ENCODE peak calls at places on chromosome 11, in nine cellular contexts. S is psoas muscle, B is prostate gland, R is GM23338, J is cardiac muscle cell, G is PC-3, Z is left ventricle myocardium inferior, C is hepatocyte, I is iPS DF 6.9. D is an unnamed sample. For H3K4me1, the result is how much of the 10 kb centered on the place peaks cover.

GRCh38 chr11:89168396-89168795 is 9.3 kb upstream of the TYR start:
- DNase-seq in S (no peak), B (no peak), R (no peak), J (peak), G (no peak), Z (no peak), C (no peak), I (no peak), D (no peak)

GRCh38 chr11:19200410-19201201 is 1.2 kb downstream of the CSRP3 start:
- DNase-seq in S (peak), B (no peak), R (no peak), J (peak), G (peak), Z (no peak), C (no peak), I (no peak), D (no peak)

GRCh38 chr11:90851196-90851595 is 628.3 kb upstream of the CHORDC1 start:
- DNase-seq in S (no peak), B (no peak), R (no peak), J (no peak), G (no peak), Z (no peak), C (no peak), I (no peak), D (no peak)

GRCh38 chr11:11841121-11841604 is 609 bp upstream of the USP47 start:
- DNase-seq in S (peak), B (peak), R (peak), J (no peak), G (peak), Z (peak), C (peak), I (no peak), D (no peak)

GRCh38 chr11:63491614-63492372 is 826 bp upstream of the PLAAT5 start:
- DNase-seq in S (no peak), B (no peak), R (peak), J (peak), G (no peak), Z (no peak), C (peak), I (no peak), D (no peak)

GRCh38 chr11:78646564-78647185 is 72.0 kb upstream of the NARS2 start:
- DNase-seq in S (peak), B (peak), R (peak), J (peak), G (peak), Z (no peak), C (peak), I (peak), D (no peak)

GRCh38 chr11:6319879-6320410 is 356 bp downstream of the CAVIN3 start:
- DNase-seq in S (peak), B (peak), R (peak), J (peak), G (no peak), Z (peak), C (peak), I (no peak), D (peak)

GRCh38 chr11:121936375-121936774 is 179.6 kb downstream of the BLID start:
- DNase-seq in S (no peak), B (no peak), R (no peak), J (no peak), G (peak), Z (no peak), C (peak), I (no peak), D (no peak)

GRCh38 chr11:2166091-2166851 is 5.3 kb upstream of the INS start:
- DNase-seq in S (no peak), B (no peak), R (peak), J (peak), G (peak), Z (no peak), C (peak), I (no peak), D (peak)

GRCh38 chr11:15638386-15638787 is 523.7 kb downstream of the INSC start:
- DNase-seq in S (no peak), B (no peak), R (no peak), J (no peak), G (no peak), Z (no peak), C (no peak), I (no peak), D (no peak)

GRCh38 chr11:33317662-33318061 is 60.5 kb downstream of the HIPK3 start:
- DNase-seq in S (no peak), B (no peak), R (no peak), J (no peak), G (peak), Z (no peak), C (no peak), I (no peak), D (no peak)

GRCh38 chr11:126319374-126319740 is 15.5 kb downstream of the DCPS start:
- DNase-seq in S (no peak), B (no peak), R (no peak), J (no peak), G (no peak), Z (no peak), C (no peak), I (no peak), D (no peak)

GRCh38 chr11:1923201-1923956 is 3.9 kb downstream of the TNNT3 start:
- DNase-seq in S (no peak), B (no peak), R (no peak), J (no peak), G (no peak), Z (no peak), C (no peak), I (no peak), D (no peak)

GRCh38 chr11:113104390-113105251 is 143.4 kb downstream of the NCAM1 start:
- DNase-seq in S (no peak), B (no peak), R (no peak), J (no peak), G (no peak), Z (no peak), C (no peak), I (no peak), D (no peak)

GRCh38 chr11:109641549-109641948 is 219.6 kb downstream of the C11orf87 start:
- DNase-seq in S (no peak), B (no peak), R (peak), J (peak), G (peak), Z (no peak), C (peak), I (peak), D (no peak)

GRCh38 chr11:73330569-73331093 is 22.6 kb downstream of the ARHGEF17 start:
- DNase-seq in S (no peak), B (no peak), R (peak), J (peak), G (peak), Z (no peak), C (peak), I (no peak), D (no peak)

GRCh38 chr11:106989056-106989455 is 29.2 kb downstream of the GUCY1A2 start:
- DNase-seq in S (no peak), B (no peak), R (no peak), J (peak), G (peak), Z (no peak), C (no peak), I (no peak), D (no peak)

GRCh38 chr11:10456519-10456918 is 1.5 kb downstream of the AMPD3 start:
- DNase-seq in S (no peak), B (no peak), R (no peak), J (peak), G (no peak), Z (no peak), C (no peak), I (no peak), D (no peak)

GRCh38 chr11:63017306-63017974 is 1.8 kb upstream of the SLC22A8 start:
- DNase-seq in S (no peak), B (no peak), R (no peak), J (no peak), G (no peak), Z (no peak), C (no peak), I (no peak), D (no peak)

GRCh38 chr11:105236631-105237030 is 97.1 kb upstream of the CARD18 start:
- DNase-seq in S (no peak), B (no peak), R (no peak), J (peak), G (peak), Z (no peak), C (no peak), I (no peak), D (no peak)

GRCh38 chr11:18844753-18845367 is 53.3 kb upstream of the PTPN5 start:
- DNase-seq in S (no peak), B (no peak), R (peak), J (peak), G (peak), Z (no peak), C (peak), I (no peak), D (no peak)

GRCh38 chr11:133966924-133967598 is 10.3 kb upstream of the IGSF9B start:
- DNase-seq in S (peak), B (no peak), R (peak), J (peak), G (no peak), Z (peak), C (no peak), I (no peak), D (no peak)

GRCh38 chr11:6321356-6321755 is 1.1 kb upstream of the CAVIN3 start:
- DNase-seq in S (peak), B (no peak), R (no peak), J (no peak), G (no peak), Z (peak), C (no peak), I (no peak), D (no peak)

GRCh38 chr11:12199231-12199948 is 89.0 kb downstream of the MICAL2 start:
- DNase-seq in S (no peak), B (no peak), R (no peak), J (no peak), G (no peak), Z (no peak), C (no peak), I (no peak), D (peak)

GRCh38 chr11:92340839-92341238 is 116.2 kb downstream of the FAT3 start:
- DNase-seq in S (no peak), B (no peak), R (peak), J (peak), G (peak), Z (no peak), C (peak), I (peak), D (no peak)

GRCh38 chr11:8387141-8387540 is 123.5 kb upstream of the LMO1 start:
- DNase-seq in S (no peak), B (no peak), R (no peak), J (no peak), G (no peak), Z (no peak), C (no peak), I (no peak), D (no peak)
- H3K27ac ChIP-seq in S (no peak), B (no peak), R (no peak), J (no peak), G (no peak), Z (no peak), C (no peak), I (no peak), D (no peak)

GRCh38 chr11:69400140-69400539 is 81.3 kb upstream of the LINC01488 start:
- DNase-seq in S (no peak), B (no peak), R (no peak), J (no peak), G (no peak), Z (no peak), C (no peak), I (no peak), D (no peak)
- H3K4me1 ChIP-seq in S (under half), B (under half), R (under half), J (under half), G (under half), Z (under half), C (under half), I (under half), D (under half)

GRCh38 chr11:131894615-131895544 is 524.5 kb downstream of the NTM start:
- DNase-seq in S (no peak), B (no peak), R (no peak), J (peak), G (peak), Z (no peak), C (no peak), I (no peak), D (no peak)

GRCh38 chr11:131893988-131894387 is 523.6 kb downstream of the NTM start:
- DNase-seq in S (no peak), B (no peak), R (no peak), J (no peak), G (no peak), Z (no peak), C (no peak), I (no peak), D (no peak)

GRCh38 chr11:131889760-131890620 is 519.6 kb downstream of the NTM start:
- DNase-seq in S (no peak), B (no peak), R (peak), J (peak), G (no peak), Z (no peak), C (no peak), I (no peak), D (no peak)

GRCh38 chr11:131895865-131896264 is 525.5 kb downstream of the NTM start:
- DNase-seq in S (no peak), B (no peak), R (no peak), J (no peak), G (no peak), Z (no peak), C (no peak), I (no peak), D (no peak)

DNA sequence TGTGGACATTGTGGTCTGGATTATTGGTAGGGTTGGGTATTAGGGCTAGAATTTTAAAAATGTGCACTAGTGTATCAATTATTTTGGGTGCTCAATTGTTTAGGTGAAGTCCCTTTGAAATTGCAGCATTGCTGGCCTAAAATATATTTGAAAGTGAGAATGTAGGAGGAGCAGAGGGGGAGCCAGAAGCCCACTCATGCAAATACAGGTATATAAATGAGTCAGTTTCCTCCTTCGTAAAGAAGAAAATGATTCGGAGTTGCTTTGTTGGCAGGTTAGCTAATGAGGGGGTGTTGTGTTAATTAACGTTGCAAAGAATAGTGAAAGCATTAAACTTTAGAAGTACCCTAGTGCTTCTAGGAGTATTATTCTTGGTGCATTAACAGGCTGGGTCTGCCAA is 522.7 kb downstream of the NTM start:
- DNase-seq in S (no peak), B (no peak), R (no peak), J (no peak), G (no peak), Z (no peak), C (no peak), I (no peak), D (no peak)
- H3K27ac ChIP-seq in S (no peak), B (no peak), R (no peak), J (no peak), G (no peak), Z (no peak), C (no peak), I (no peak), D (no peak)

GRCh38 chr11:102408339-102408738 is 44.2 kb downstream of the TMEM123 start:
- DNase-seq in S (no peak), B (no peak), R (no peak), J (no peak), G (no peak), Z (no peak), C (no peak), I (no peak), D (no peak)

GRCh38 chr11:102406099-102406498 is 46.5 kb downstream of the TMEM123 start:
- DNase-seq in S (no peak), B (no peak), R (no peak), J (no peak), G (no peak), Z (no peak), C (no peak), I (no peak), D (no peak)

GRCh38 chr11:102402556-102402955 is 50.0 kb downstream of the TMEM123 start:
- DNase-seq in S (no peak), B (no peak), R (no peak), J (no peak), G (no peak), Z (no peak), C (no peak), I (no peak), D (no peak)

GRCh38 chr11:102407901-102408300 is 44.7 kb downstream of the TMEM123 start:
- DNase-seq in S (no peak), B (no peak), R (no peak), J (no peak), G (no peak), Z (no peak), C (no peak), I (no peak), D (no peak)

DNA sequence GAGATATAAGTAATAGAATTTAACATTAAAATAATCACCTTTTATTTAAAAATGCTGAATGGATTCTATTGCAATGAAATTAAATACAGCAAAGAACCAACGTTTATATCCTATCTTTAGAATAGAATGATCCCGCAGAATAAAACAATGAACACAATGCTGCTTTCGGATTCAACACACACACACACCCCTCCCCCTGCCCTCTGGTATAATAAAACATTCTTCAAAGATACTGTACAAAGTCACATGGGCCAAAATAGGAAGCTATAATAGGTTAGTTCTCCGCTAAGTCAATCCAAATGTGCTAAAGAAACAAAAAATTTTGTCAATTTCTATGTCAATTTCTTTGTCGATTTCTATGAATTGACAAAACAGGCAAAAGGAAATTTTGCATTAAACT is 47.1 kb downstream of the TMEM123 start:
- DNase-seq in S (no peak), B (no peak), R (no peak), J (no peak), G (no peak), Z (no peak), C (no peak), I (no peak), D (no peak)
- H3K4me1 ChIP-seq in S (under half), B (under half), R (under half), J (under half), G (under half), Z (under half), C (under half), I (under half), D (under half)

DNA sequence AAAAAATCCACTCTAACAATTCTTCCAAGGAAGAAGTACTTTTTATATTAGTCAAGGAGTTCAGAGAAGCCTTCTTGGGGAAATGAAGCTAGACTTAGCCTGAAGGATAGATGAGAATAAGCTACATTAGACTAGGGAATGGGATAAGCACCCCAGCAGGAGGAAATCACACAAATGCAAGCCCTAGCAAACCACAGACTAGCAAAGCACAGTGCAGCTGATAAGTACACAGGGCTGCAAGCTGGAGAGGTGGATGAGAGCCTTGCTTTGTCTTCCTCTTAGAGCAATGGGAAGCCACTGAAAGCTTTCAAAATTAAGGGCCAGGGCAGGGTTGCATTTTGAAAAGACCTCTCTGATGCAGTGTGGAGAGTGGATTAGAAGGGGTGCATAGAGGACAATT is 946.2 kb downstream of the LRRC4C start:
- DNase-seq in S (no peak), B (no peak), R (no peak), J (no peak), G (no peak), Z (no peak), C (no peak), I (no peak), D (no peak)
- H3K27ac ChIP-seq in S (no peak), B (no peak), R (no peak), J (no peak), G (no peak), Z (no peak), C (no peak), I (no peak), D (no peak)

GRCh38 chr11:46350695-46351094 is 3.4 kb downstream of the DGKZ start:
- DNase-seq in S (no peak), B (no peak), R (no peak), J (no peak), G (no peak), Z (no peak), C (no peak), I (no peak), D (no peak)
- H3K4me1 ChIP-seq in S (under half), B (under half), R (half or more), J (under half), G (under half), Z (half or more), C (under half), I (under half), D (half or more)

GRCh38 chr11:64874841-64875240 is 3.6 kb downstream of the EHD1 start:
- DNase-seq in S (no peak), B (no peak), R (no peak), J (no peak), G (no peak), Z (no peak), C (no peak), I (no peak), D (no peak)

GRCh38 chr11:64877390-64878222 is 815 bp downstream of the EHD1 start:
- DNase-seq in S (peak), B (no peak), R (no peak), J (no peak), G (peak), Z (no peak), C (no peak), I (no peak), D (no peak)

GRCh38 chr11:64875369-64876225 is 2.8 kb downstream of the EHD1 start:
- DNase-seq in S (peak), B (no peak), R (no peak), J (no peak), G (no peak), Z (no peak), C (no peak), I (no peak), D (no peak)

GRCh38 chr11:64876835-64877341 is 1.5 kb downstream of the EHD1 start:
- DNase-seq in S (peak), B (peak), R (no peak), J (no peak), G (peak), Z (no peak), C (peak), I (no peak), D (peak)

DNA sequence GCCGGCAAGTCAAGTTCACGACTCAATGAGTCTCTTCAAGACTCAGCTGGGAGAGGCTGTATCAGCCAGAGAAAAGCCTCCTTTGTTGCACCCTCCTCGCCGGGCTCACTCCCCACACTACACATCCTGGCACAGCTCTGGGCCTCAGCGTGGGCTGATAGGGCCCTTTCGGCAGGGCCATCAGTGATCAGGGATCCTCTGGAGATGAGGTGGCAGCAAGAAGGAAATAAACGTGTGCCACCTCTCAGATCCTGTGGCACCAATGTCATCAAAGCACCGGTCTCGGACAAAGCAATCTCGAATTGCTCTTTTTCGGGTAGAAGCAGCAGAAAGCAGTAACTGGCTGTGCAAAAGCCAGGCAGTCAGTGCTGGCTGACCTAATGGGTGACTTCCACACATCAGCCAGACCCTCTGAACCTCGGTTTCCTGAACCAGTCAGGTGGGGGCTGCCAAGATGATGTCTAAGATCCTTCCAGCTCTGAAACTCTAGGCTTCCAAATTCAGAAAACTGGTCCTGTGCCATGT is 2.1 kb downstream of the EHD1 start:
- DNase-seq in S (peak), B (no peak), R (no peak), J (no peak), G (no peak), Z (no peak), C (no peak), I (no peak), D (no peak)
- H3K27ac ChIP-seq in S (peak), B (peak), R (no peak), J (peak), G (peak), Z (peak), C (peak), I (no peak), D (peak)

GRCh38 chr11:44624761-44625221 is 59.3 kb downstream of the CD82 start:
- DNase-seq in S (no peak), B (peak), R (no peak), J (no peak), G (no peak), Z (no peak), C (no peak), I (no peak), D (no peak)
- H3K4me1 ChIP-seq in S (under half), B (under half), R (under half), J (under half), G (under half), Z (half or more), C (under half), I (under half), D (under half)